ENCODE peak calls at places on chromosomes 3 and 15, in four cellular contexts. K is HEK293T, G is GM12878, E is K562. T is an unnamed sample.

GRCh38 chr3:31312400-31312799 is 220.3 kb upstream of the STT3B start:
- DNase-seq in K (no peak), G (no peak), E (no peak), T (no peak)

GRCh38 chr3:134081211-134081610 is 51.5 kb upstream of the SLCO2A1 start:
- DNase-seq in K (no peak), G (no peak), E (no peak), T (peak)

GRCh38 chr3:123733805-123734526 is 149.1 kb upstream of the HACD2 start:
- DNase-seq in K (no peak), G (no peak), E (no peak), T (peak)

GRCh38 chr3:110384601-110385000 is 687.0 kb upstream of the NECTIN3 start:
- DNase-seq in K (no peak), G (no peak), E (no peak), T (no peak)

GRCh38 chr15:56824174-56824573 is 90.9 kb upstream of the ZNF280D start:
- DNase-seq in K (no peak), G (no peak), E (no peak), T (no peak)

GRCh38 chr3:181839915-181840295 is 128.2 kb downstream of the SOX2 start:
- DNase-seq in K (no peak), G (no peak), E (no peak), T (no peak)

GRCh38 chr15:73369073-73369694 is 426 bp upstream of the HCN4 start:
- DNase-seq in K (no peak), G (no peak), E (no peak), T (no peak)

GRCh38 chr3:151308089-151308488 is 8.5 kb downstream of the GPR87 start:
- DNase-seq in K (no peak), G (no peak), E (no peak), T (no peak)

GRCh38 chr3:188295876-188296275 is 141.9 kb downstream of the LPP start:
- DNase-seq in K (no peak), G (no peak), E (no peak), T (no peak)

GRCh38 chr3:169146112-169146665 is 517.3 kb downstream of the MECOM start:
- DNase-seq in K (peak), G (no peak), E (peak), T (no peak)

GRCh38 chr15:61041886-61042285 is 187.2 kb downstream of the RORA start:
- DNase-seq in K (no peak), G (no peak), E (no peak), T (no peak)

GRCh38 chr3:42855219-42855546 is 20.5 kb downstream of the CYP8B1 start:
- DNase-seq in K (no peak), G (no peak), E (no peak), T (no peak)

GRCh38 chr3:120168611-120169010 is 74.4 kb upstream of the GSK3B start:
- DNase-seq in K (no peak), G (no peak), E (no peak), T (no peak)

GRCh38 chr15:34297059-34297458 is 40.5 kb downstream of the SLC12A6 start:
- DNase-seq in K (no peak), G (no peak), E (no peak), T (no peak)

DNA sequence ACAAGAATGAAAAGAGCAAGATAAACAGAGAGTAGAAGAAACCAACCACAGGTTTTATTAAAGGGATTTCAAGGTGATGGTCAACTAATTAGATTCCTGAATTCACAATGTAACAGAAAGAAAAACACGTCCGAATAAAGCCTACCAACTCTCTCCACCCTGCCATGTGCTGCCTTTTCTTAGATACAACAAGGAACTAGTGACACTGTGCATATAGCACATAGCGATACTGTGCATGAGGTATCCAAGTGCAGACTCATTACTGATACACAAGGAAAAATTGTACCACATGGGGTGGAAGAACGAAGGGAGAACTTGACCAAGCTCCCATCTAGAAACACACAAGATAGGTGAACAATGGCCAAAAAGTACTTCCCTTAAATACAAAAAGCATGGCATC is 154.6 kb downstream of the MAGI1 start:
- DNase-seq in K (no peak), G (no peak), E (no peak), T (no peak)
- TF ChIP-seq TARDBP in K (no peak), G (no peak), E (no peak), T (no peak)

GRCh38 chr3:9689757-9690156 is 13.9 kb upstream of the CPNE9 start:
- DNase-seq in K (no peak), G (no peak), E (no peak), T (no peak)

GRCh38 chr3:9692416-9692815 is 11.2 kb upstream of the CPNE9 start:
- DNase-seq in K (no peak), G (no peak), E (no peak), T (no peak)

GRCh38 chr3:9691636-9692035 is 12.0 kb upstream of the CPNE9 start:
- DNase-seq in K (no peak), G (no peak), E (no peak), T (no peak)

GRCh38 chr3:9688961-9689360 is 14.7 kb upstream of the CPNE9 start:
- DNase-seq in K (no peak), G (no peak), E (no peak), T (no peak)

GRCh38 chr3:9690451-9691450 is 12.9 kb upstream of the CPNE9 start:
- DNase-seq in K (no peak), G (peak), E (peak), T (no peak)
- TF ChIP-seq TARDBP in K (no peak), G (no peak), E (no peak), T (no peak)

DNA sequence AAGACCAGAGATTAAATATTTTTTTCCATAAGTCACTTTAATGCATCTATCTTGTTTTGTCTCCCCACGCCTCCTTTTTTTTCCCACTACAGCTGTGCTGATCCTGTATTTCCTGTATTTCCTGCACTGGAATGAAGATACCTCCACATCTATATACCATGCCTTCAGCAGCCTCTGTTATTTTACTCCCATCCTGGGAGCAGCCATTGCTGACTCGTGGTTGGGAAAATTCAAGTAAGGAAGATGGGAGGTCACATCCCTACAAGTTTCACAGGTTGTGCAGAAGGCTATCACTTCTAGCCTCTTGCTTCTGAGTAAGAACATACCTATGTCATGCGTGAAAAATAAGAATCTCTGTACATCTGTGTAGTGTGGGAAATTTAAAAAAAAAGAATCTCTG is 3.1 kb downstream of the SLC15A2 start:
- DNase-seq in K (no peak), G (no peak), E (no peak), T (no peak)
- TF ChIP-seq TARDBP in K (no peak), G (no peak), E (no peak), T (no peak)

DNA sequence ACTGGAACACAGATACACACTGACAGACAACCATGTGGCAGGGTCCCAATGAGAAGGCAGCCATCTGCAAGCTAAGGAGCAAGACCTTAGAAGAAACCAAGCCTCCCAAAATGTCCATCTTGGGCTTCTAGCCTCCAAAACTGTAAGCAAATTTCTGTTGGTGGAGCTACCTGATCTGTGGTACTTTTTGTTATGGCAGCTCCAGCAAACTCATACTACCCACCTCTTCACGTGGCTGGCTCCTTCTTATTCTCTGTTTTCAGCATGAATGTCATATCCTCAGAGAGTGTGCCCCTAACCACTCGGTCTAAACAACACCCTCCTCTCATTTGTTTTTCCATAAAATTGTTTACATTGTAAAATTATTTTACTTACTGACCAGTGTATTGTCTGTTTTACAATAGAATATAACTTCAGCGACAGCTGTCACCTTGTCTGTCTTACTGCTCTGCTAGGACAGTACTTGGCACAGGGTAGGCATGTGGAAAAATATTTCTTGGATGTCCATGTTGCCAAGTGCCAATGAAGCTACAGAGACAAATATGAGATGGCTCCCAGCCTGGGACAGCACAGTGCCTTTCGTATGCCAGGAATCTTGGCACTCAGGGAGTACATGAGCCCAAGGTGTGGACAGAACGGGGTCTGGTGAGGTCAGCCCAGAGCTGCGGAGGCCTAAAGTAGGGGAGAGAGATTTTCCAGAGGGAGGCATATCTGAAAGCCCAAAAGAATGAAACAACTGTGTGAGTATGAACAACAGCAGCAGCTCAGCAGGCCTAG is 17.4 kb upstream of the SLC25A36 start:
- DNase-seq in K (no peak), G (no peak), E (no peak), T (no peak)
- TF ChIP-seq TARDBP in K (no peak), G (no peak), E (no peak), T (no peak)

DNA sequence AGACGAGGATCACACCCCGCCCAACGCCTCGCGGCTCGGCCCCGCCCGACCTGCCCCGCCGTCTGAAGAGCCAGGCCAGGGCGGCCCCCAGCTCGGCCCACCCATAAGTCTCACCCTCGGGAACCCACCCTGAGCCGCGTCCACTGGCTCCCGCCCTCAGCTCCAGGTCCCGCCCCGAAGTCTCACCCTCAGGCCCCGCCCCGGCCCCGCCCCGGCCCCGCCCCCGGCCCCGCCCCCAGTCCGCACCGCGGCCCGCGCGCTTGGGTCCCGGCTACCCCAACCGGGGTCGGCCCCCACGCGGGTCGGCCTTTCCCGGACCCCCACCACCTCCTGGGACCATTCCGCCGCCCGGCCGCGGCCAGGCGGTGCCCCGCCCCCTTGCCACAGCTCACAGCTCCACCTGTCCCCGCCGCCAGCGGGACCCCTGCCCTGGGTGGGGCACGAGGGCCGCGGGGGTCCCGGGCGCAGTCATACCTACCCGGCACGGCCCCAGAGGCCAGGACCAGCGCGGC is 490 bp downstream of the CSPG5 start:
- DNase-seq in K (peak), G (no peak), E (peak), T (no peak)
- TF ChIP-seq TARDBP in K (no peak), G (no peak), E (no peak), T (no peak)

GRCh38 chr3:23623841-23624240 is 181.9 kb upstream of the UBE2E1 start:
- DNase-seq in K (no peak), G (no peak), E (no peak), T (no peak)

GRCh38 chr3:23626442-23626841 is 179.3 kb upstream of the UBE2E1 start:
- DNase-seq in K (no peak), G (no peak), E (no peak), T (no peak)

GRCh38 chr3:23620044-23620443 is 185.7 kb upstream of the UBE2E1 start:
- DNase-seq in K (no peak), G (no peak), E (no peak), T (no peak)

GRCh38 chr3:23620616-23621015 is 185.1 kb upstream of the UBE2E1 start:
- DNase-seq in K (no peak), G (no peak), E (no peak), T (no peak)

GRCh38 chr3:23624305-23624704 is 181.4 kb upstream of the UBE2E1 start:
- DNase-seq in K (no peak), G (peak), E (no peak), T (no peak)
- TF ChIP-seq TARDBP in K (no peak), G (no peak), E (no peak), T (no peak)

GRCh38 chr3:111617406-111617805 is 22.3 kb upstream of the ZBED2 start:
- DNase-seq in K (no peak), G (no peak), E (no peak), T (no peak)

GRCh38 chr3:111617912-111618601 is 22.9 kb upstream of the ZBED2 start:
- DNase-seq in K (no peak), G (no peak), E (no peak), T (no peak)

GRCh38 chr3:111615880-111616279 is 20.7 kb upstream of the ZBED2 start:
- DNase-seq in K (no peak), G (no peak), E (no peak), T (no peak)

GRCh38 chr3:111618945-111619344 is 23.8 kb upstream of the ZBED2 start:
- DNase-seq in K (no peak), G (no peak), E (no peak), T (no peak)

GRCh38 chr3:111616417-111617105 is 21.4 kb upstream of the ZBED2 start:
- DNase-seq in K (no peak), G (no peak), E (no peak), T (peak)
- TF ChIP-seq TARDBP in K (no peak), G (no peak), E (no peak), T (no peak)

GRCh38 chr3:185659942-185660921 is 74.1 kb downstream of the SENP2 start:
- DNase-seq in K (peak), G (peak), E (peak), T (peak)
- TF ChIP-seq TARDBP in K (no peak), G (no peak), E (no peak), T (no peak)

DNA sequence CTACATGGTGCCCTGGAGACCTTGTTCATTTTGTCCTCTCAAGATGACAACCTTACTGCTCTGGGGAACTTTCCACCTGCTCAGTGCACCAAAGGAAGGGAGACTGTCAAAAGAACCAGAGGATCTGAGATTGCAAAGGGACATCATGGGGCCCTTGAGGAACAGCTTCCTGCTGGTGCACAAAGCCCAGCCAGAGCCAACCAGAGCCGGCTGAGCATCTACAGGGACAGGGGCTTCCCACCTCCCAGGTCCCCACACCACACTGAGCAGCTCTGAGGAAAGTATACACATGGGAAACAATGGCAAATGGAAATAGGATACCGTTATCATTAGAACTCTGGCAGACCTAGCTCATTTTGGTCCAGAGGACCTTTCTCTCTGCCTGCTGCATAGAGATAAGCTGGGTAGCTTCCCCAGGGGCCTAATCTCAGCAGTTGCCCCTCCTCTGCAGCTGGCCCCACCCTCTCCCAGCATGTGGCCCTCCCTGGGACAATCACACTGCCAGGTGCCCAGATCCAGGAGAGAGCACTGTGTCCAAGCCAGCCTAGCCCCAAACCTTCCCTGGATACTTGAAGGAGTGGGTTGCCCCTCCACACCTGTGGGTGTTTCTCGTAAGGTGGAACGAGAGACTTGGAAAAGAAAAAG is 123.4 kb upstream of the PRR20G start:
- DNase-seq in K (no peak), G (no peak), E (peak), T (no peak)
- TF ChIP-seq TARDBP in K (no peak), G (no peak), E (no peak), T (no peak)

T was measured in HepG2.